ENCODE peak calls at places on chromosomes 3 and 15, in eight cellular contexts. K is CD8-positive, alpha-beta memory T cell; B is cardiac muscle cell; U is pancreas; Y is AG04450; L is tibial artery; X is kidney; N is substantia nigra. P is an unnamed sample.

GRCh38 chr15:80946576-80946975 is 43.0 kb downstream of the MESD start:
- DNase-seq in U (no peak), K (no peak), B (no peak), N (no peak), Y (no peak), X (no peak), L (peak), P (no peak)

GRCh38 chr3:100993309-100993708 is at the start of gene ABI3BP:
- DNase-seq in L (peak), Y (peak), K (no peak), N (peak), X (peak), U (peak), B (peak), P (no peak)

GRCh38 chr3:161558256-161558655 is 61.6 kb downstream of the OTOL1 start:
- DNase-seq in L (no peak), N (no peak), X (no peak), B (peak), U (peak), Y (no peak), K (no peak), P (no peak)

GRCh38 chr3:177946965-177947364 is 589.3 kb upstream of the KCNMB2 start:
- DNase-seq in N (no peak), Y (no peak), X (no peak), B (no peak), K (no peak), U (no peak), L (no peak), P (no peak)

GRCh38 chr15:80003171-80003570 is 32.2 kb upstream of the BCL2A1 start:
- DNase-seq in B (no peak), L (no peak), N (no peak), U (no peak), K (no peak), X (no peak), Y (no peak), P (no peak)

GRCh38 chr15:55742927-55743614 is at the start of gene PRTG:
- DNase-seq in U (peak), X (peak), B (peak), N (peak), Y (peak), K (no peak), L (peak), P (no peak)

GRCh38 chr3:42600958-42601675 is 631 bp downstream of the NKTR start:
- DNase-seq in K (peak), L (peak), B (peak), X (peak), U (peak), N (peak), Y (peak), P (peak)

GRCh38 chr3:134527037-134527436 is 41.2 kb downstream of the CEP63 start:
- DNase-seq in K (no peak), L (no peak), B (no peak), X (no peak), Y (no peak), U (peak), N (no peak), P (no peak)

GRCh38 chr3:134685881-134686802 is 35.3 kb upstream of the KY start:
- DNase-seq in U (no peak), N (no peak), Y (peak), L (no peak), X (no peak), B (no peak), K (no peak), P (no peak)

GRCh38 chr3:167246252-167246651 is 133.8 kb downstream of the ZBBX start:
- DNase-seq in X (no peak), K (no peak), L (no peak), N (no peak), U (no peak), Y (no peak), B (no peak), P (no peak)

GRCh38 chr3:29374255-29374654 is 93.4 kb downstream of the RBMS3 start:
- DNase-seq in L (no peak), B (no peak), U (no peak), N (no peak), K (no peak), X (no peak), Y (no peak), P (no peak)

GRCh38 chr3:98406034-98406433 is 15.6 kb downstream of the OR5K3 start:
- DNase-seq in K (no peak), L (no peak), X (no peak), U (no peak), N (no peak), B (no peak), Y (no peak), P (no peak)

GRCh38 chr3:42581709-42582473 is at the start of gene SEC22C:
- DNase-seq in X (peak), Y (peak), U (peak), L (peak), K (peak), B (peak), N (peak), P (peak)

GRCh38 chr3:12425850-12426579 is 58.3 kb upstream of the TSEN2 start:
- DNase-seq in X (no peak), B (no peak), U (no peak), L (no peak), Y (no peak), K (no peak), N (no peak), P (no peak)

GRCh38 chr3:184761120-184761841 is 49.4 kb upstream of the MAGEF1 start:
- DNase-seq in Y (peak), B (no peak), K (no peak), X (peak), N (no peak), L (no peak), U (peak), P (no peak)

GRCh38 chr3:64387688-64388087 is 162.4 kb upstream of the PRICKLE2 start:
- DNase-seq in K (no peak), U (no peak), Y (no peak), N (no peak), L (no peak), B (no peak), X (no peak), P (no peak)

GRCh38 chr3:168077091-168077490 is 18.6 kb downstream of the GOLIM4 start:
- DNase-seq in X (no peak), B (no peak), N (no peak), L (no peak), K (no peak), Y (no peak), U (no peak), P (no peak)

GRCh38 chr3:182105875-182106274 is 394.1 kb downstream of the SOX2 start:
- DNase-seq in L (no peak), K (no peak), B (no peak), N (no peak), U (no peak), Y (no peak), X (no peak), P (no peak)

GRCh38 chr3:190004656-190005055 is 116.0 kb downstream of the P3H2 start:
- DNase-seq in K (no peak), N (no peak), Y (no peak), U (no peak), L (no peak), B (no peak), X (no peak), P (no peak)

GRCh38 chr3:54862526-54862925 is 65.3 kb downstream of the LRTM1 start:
- DNase-seq in K (no peak), X (no peak), U (no peak), B (no peak), Y (no peak), L (no peak), N (no peak), P (no peak)

GRCh38 chr15:90320062-90320884 is 31.8 kb upstream of the ZNF774 start:
- DNase-seq in Y (peak), L (peak), U (peak), N (peak), K (peak), B (peak), X (peak), P (peak)

DNA sequence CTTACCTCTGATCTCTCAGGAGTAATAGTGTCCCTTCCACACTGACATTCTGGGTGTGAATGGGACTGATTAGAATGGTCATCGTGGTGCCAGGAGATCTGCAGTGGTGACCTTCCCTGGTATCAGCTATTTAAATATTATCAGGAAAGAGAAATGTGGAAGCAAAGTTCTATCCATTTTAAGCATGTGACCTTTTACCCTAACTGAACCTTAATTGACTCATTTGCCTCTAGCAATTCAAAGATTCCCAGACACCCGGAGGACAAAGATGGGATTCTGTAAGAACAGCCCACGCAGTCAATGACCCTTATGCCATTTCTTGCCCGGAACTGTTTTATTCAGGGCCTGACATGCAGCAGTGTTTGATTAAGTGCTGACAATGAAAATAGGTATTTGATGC is 10.3 kb downstream of the LIPC start:
- DNase-seq in X (no peak), B (no peak), L (no peak), Y (no peak), N (no peak), U (no peak), K (no peak), P (no peak)
- H3K27ac ChIP-seq in X (peak), B (no peak), L (no peak), Y (peak), N (no peak), U (peak), K (no peak), P (no peak)

DNA sequence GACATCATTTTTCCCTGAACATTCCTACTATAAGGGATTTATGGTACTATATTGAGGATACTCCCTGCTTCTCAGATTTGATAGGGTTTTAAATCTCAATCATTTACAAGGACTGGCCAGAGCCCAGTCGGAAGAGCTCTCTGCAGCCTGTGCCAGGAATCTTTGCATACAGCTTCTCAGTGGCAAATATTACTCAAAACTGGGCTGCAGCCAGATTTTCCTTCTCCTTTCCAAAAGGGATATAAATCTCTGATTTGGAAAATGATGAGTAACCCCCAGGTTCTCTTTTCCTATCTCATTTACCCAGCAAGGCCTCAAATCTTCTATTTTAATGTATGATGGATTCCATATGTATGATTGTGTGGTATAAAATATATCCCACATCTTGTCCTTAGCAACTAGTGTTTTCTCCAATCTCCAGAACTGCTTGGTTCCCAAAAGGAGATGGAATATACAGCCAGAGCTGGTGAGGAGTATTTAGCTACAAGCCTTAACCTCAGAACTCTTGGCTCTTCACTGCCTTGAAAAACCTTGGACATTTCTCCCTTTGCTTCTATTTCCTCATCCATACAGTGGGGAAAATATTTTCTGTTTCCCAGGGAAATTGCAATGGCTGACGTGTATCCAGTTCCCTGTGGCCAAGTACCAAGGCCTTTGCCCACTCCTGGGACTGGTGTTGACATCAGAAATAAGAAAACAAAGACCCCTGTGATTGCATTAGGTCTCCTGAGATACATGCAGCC is 114.4 kb downstream of the ATG7 start:
- DNase-seq in L (no peak), U (no peak), Y (no peak), N (no peak), X (no peak), B (no peak), K (no peak), P (no peak)
- H3K27ac ChIP-seq in L (peak), U (peak), Y (no peak), N (no peak), X (no peak), B (no peak), K (no peak), P (no peak)

DNA sequence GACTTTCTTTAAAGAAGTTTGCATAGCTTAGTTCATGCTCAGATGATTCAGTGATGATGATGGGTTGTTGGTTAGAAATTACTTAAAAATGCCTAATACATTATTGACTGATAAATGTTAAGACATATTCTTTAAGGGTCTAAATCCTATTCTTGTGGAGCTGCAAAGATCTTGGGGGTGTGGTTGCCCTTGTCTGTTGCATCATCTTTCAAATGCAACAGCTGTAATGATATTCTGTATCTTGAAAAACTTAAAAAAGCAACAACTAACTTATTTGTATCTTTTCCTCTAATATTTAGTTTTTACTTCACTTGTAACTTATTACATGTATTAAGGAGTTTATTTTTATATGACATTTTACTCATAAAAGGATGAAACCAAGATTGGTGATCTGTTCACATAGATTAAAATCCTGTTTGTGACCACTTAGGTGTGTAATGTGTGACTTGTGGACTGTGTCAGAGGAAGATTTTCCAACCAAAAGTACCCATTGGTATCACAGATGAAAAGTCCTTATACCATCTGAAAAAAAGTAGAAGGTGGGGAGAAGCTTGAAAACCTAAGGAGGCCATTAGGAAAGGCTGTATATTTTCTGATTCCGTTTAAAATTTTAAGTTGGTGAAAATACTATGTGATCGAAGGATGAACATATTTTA is 142.8 kb downstream of the IGF1R start:
- DNase-seq in X (no peak), K (no peak), L (no peak), B (no peak), U (no peak), Y (no peak), N (no peak), P (no peak)
- H3K27ac ChIP-seq in X (no peak), K (no peak), L (no peak), B (no peak), U (no peak), Y (no peak), N (no peak), P (no peak)

GRCh38 chr3:99413504-99413903 is 224.9 kb upstream of the COL8A1 start:
- DNase-seq in B (no peak), L (no peak), X (no peak), K (no peak), Y (peak), U (no peak), N (no peak), P (no peak)

GRCh38 chr3:99418709-99419108 is 219.7 kb upstream of the COL8A1 start:
- DNase-seq in Y (no peak), X (no peak), U (no peak), K (no peak), L (no peak), B (no peak), N (no peak), P (no peak)

GRCh38 chr3:99419111-99419510 is 219.3 kb upstream of the COL8A1 start:
- DNase-seq in N (no peak), X (no peak), B (no peak), K (no peak), Y (no peak), U (no peak), L (no peak), P (no peak)

GRCh38 chr3:99418209-99418635 is 220.2 kb upstream of the COL8A1 start:
- DNase-seq in B (no peak), X (no peak), L (no peak), N (no peak), K (no peak), U (no peak), Y (no peak), P (no peak)
- H3K27ac ChIP-seq in B (no peak), X (no peak), L (peak), N (no peak), K (no peak), U (no peak), Y (no peak), P (no peak)

GRCh38 chr15:49712162-49712561 is 91.3 kb downstream of the DTWD1 start:
- DNase-seq in X (no peak), K (no peak), L (no peak), N (no peak), B (no peak), Y (no peak), U (no peak), P (no peak)
- H3K27ac ChIP-seq in X (no peak), K (no peak), L (no peak), N (no peak), B (no peak), Y (no peak), U (no peak), P (no peak)

GRCh38 chr3:57652203-57652602 is 40.7 kb downstream of the DENND6A start:
- DNase-seq in L (no peak), Y (no peak), K (no peak), U (no peak), N (no peak), X (no peak), B (no peak), P (no peak)

GRCh38 chr3:57647292-57647940 is 45.5 kb downstream of the DENND6A start:
- DNase-seq in Y (no peak), B (no peak), X (peak), L (no peak), N (no peak), K (no peak), U (no peak), P (no peak)

DNA sequence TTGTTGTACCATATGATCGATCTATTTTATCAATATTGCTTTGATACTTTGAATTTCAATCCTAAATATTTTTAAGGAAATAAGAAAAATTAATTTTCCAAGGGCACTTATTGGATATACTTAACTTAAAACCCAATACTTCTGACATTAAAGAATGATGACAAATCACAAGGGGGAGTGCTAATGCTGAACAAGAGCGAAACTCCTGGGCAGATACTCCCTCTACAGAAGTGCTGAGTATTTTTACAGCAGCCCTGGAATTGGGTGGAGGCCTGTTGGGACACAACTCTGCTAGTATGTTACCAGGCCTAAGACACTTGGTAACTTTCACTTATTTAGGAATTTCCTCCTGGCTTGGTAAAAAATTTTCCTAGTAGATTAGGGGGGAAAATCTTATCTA is 46.2 kb downstream of the DENND6A start:
- DNase-seq in K (no peak), L (no peak), Y (no peak), X (peak), B (peak), U (no peak), N (no peak), P (no peak)
- H3K27ac ChIP-seq in K (no peak), L (no peak), Y (no peak), X (no peak), B (no peak), U (no peak), N (no peak), P (no peak)

GRCh38 chr15:91780387-91780786 is 73.1 kb upstream of the SLCO3A1 start:
- DNase-seq in L (no peak), B (no peak), Y (no peak), U (no peak), X (no peak), K (no peak), N (no peak), P (no peak)
- H3K27ac ChIP-seq in L (no peak), B (no peak), Y (no peak), U (no peak), X (no peak), K (no peak), N (no peak), P (no peak)

P was measured in caudate nucleus.